ENCODE peak calls at places on chromosome 15, in six cellular contexts. F, I, Z, Q, E and R are unnamed samples.
A peak's percentile ranks its signal among the peaks of the same experiment; 100 is the strongest.

GRCh38 chr15:37032091-37032775 is 68.1 kb downstream of the MEIS2 start:
- DNase-seq in F (no peak), I (no peak), Z (no peak), Q (no peak), E (no peak), R (peak; percentile 3)

GRCh38 chr15:25884354-25884753 is 21.2 kb upstream of the ATP10A start:
- DNase-seq in F (no peak), I (no peak), Z (no peak), Q (no peak), E (no peak), R (no peak)

GRCh38 chr15:66462630-66463029 is 34.9 kb downstream of the SNAPC5 start:
- DNase-seq in F (no peak), I (no peak), Z (no peak), Q (no peak), E (no peak), R (no peak)

GRCh38 chr15:25451501-25451900 is 12.7 kb upstream of the UBE3A start:
- DNase-seq in F (no peak), I (no peak), Z (no peak), Q (no peak), E (no peak), R (no peak)

GRCh38 chr15:68885070-68885469 is 45.3 kb upstream of the SPESP1 start:
- DNase-seq in F (no peak), I (no peak), Z (no peak), Q (no peak), E (no peak), R (no peak)

GRCh38 chr15:52351206-52351907 is 55.8 kb upstream of the MYO5C start:
- DNase-seq in F (no peak), I (no peak), Z (no peak), Q (no peak), E (no peak), R (peak; percentile 38)

GRCh38 chr15:52924641-52925040 is 134.5 kb upstream of the ONECUT1 start:
- DNase-seq in F (no peak), I (no peak), Z (no peak), Q (no peak), E (no peak), R (no peak)

GRCh38 chr15:80343610-80344009 is 60.6 kb upstream of the ARNT2 start:
- DNase-seq in F (no peak), I (no peak), Z (no peak), Q (no peak), E (no peak), R (no peak)

GRCh38 chr15:65326109-65326508 is 21.6 kb downstream of the RNU5B-1 start:
- DNase-seq in F (no peak), I (no peak), Z (no peak), Q (no peak), E (peak; percentile 92), R (no peak)

GRCh38 chr15:57626713-57627440 is 35.2 kb downstream of the MYZAP start:
- DNase-seq in F (no peak), I (no peak), Z (no peak), Q (no peak), E (peak; percentile 75), R (no peak)

GRCh38 chr15:31390029-31390428 is 63.4 kb downstream of the KLF13 start:
- DNase-seq in F (no peak), I (no peak), Z (no peak), Q (no peak), E (no peak), R (no peak)

GRCh38 chr15:96625251-96625650 is 294.8 kb downstream of the NR2F2 start:
- DNase-seq in F (no peak), I (no peak), Z (no peak), Q (no peak), E (no peak), R (no peak)

GRCh38 chr15:88397506-88397905 is 69.7 kb downstream of the MRPL46 start:
- DNase-seq in F (no peak), I (no peak), Z (no peak), Q (no peak), E (no peak), R (no peak)

GRCh38 chr15:99213187-99213811 is 36.1 kb downstream of the TTC23 start:
- DNase-seq in F (peak; percentile 40), I (peak; percentile 75), Z (peak; percentile 4), Q (peak; percentile 48), E (peak; percentile 77), R (peak; percentile 64)
- TF ChIP-seq MAX in F (no peak), I (no peak), Z (no peak), Q (no peak), E (no peak), R (no peak)

GRCh38 chr15:72994778-72995177 is 57.5 kb upstream of the NEO1 start:
- DNase-seq in F (no peak), I (no peak), Z (no peak), Q (no peak), E (no peak), R (no peak)
- TF ChIP-seq MYC in F (no peak), I (no peak), Z (no peak), Q (no peak), E (no peak), R (no peak)

GRCh38 chr15:40094156-40094555 is 14.5 kb downstream of the BMF start:
- DNase-seq in F (no peak), I (no peak), Z (no peak), Q (no peak), E (no peak), R (no peak)

GRCh38 chr15:40093224-40093842 is 15.3 kb downstream of the BMF start:
- DNase-seq in F (no peak), I (no peak), Z (no peak), Q (no peak), E (no peak), R (no peak)

GRCh38 chr15:40091861-40092415 is 16.7 kb downstream of the BMF start:
- DNase-seq in F (no peak), I (no peak), Z (no peak), Q (no peak), E (no peak), R (no peak)

GRCh38 chr15:40090774-40091455 is 17.8 kb downstream of the BMF start:
- DNase-seq in F (no peak), I (no peak), Z (no peak), Q (no peak), E (no peak), R (no peak)

DNA sequence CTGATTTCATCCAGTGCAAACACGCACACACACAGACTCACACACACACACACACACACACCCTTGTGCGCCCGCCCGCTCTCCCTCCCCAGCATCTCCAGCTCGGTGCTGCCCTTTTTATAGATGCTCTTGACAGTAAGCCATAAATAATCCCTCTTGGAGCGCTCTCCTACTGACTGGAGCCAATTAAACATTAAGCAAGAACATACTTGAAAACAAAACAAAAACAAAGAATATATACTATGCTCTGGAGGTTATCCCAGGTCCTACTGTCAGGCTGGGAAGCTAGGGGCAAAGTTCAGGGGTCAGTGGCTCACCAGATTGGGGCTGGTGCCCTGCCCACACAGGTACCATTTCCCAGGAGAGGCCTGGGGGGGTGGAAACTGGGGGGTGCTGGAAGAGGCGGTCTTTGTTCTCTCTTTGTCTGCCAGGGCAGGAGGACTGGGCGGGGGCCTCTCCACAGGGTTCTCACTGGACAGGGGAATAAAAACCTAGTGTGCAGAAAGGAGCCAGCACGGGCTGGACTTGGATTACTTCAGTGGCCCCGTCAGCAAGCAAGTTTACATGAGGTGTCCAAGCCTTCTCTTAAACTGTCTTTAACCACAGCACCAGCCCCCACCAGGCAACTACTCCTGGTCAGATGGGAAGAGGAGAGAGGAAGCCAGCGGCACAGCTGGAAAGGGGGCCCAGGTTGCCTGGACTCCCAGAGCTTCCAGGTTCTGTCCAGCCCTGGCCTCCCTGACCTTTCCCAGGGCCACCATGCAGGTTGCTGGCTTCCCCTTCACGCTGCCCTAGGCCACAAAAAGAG is 16.1 kb downstream of the BMF start:
- DNase-seq in F (peak; percentile 84), I (no peak), Z (no peak), Q (no peak), E (no peak), R (no peak)
- TF ChIP-seq POLR2A in F (peak; percentile 46), I (no peak), Z (no peak), Q (no peak), E (no peak), R (no peak)

GRCh38 chr15:49902791-49903481 is 216.1 kb downstream of the ATP8B4 start:
- DNase-seq in F (no peak), I (no peak), Z (no peak), Q (no peak), E (no peak), R (no peak)
- TF ChIP-seq MAX in F (no peak), I (no peak), Z (no peak), Q (no peak), E (no peak), R (no peak)